ENCODE peak calls at places on chromosome 22, in eight cellular contexts. I, V, P, E, W, A, H and Z are unnamed samples.

GRCh38 chr22:21942939-21943338 is 9.7 kb downstream of the PPM1F start:
- DNase-seq in A (no peak), V (peak; percentile 11), H (no peak), P (no peak), I (no peak), E (no peak), W (no peak), Z (no peak)

GRCh38 chr22:47188337-47189055 is 426.0 kb downstream of the TBC1D22A start:
- DNase-seq in H (no peak), A (peak; percentile 48), W (no peak), V (no peak), I (no peak), E (no peak), P (no peak), Z (no peak)

GRCh38 chr22:48112687-48113521 is 1350.5 kb downstream of the TBC1D22A start:
- DNase-seq in P (no peak), A (no peak), E (no peak), V (no peak), W (no peak), I (no peak), H (no peak), Z (no peak)

GRCh38 chr22:34850010-34850409 is 215.9 kb upstream of the ISX start:
- DNase-seq in H (no peak), V (no peak), A (no peak), I (no peak), W (no peak), P (no peak), E (no peak), Z (no peak)

GRCh38 chr22:36770116-36770945 is 5.6 kb downstream of the IFT27 start:
- DNase-seq in P (no peak), W (no peak), H (no peak), E (no peak), I (no peak), A (peak; percentile 59), V (no peak), Z (peak; percentile 68)

GRCh38 chr22:19113429-19113828 is 8.8 kb downstream of the DGCR2 start:
- DNase-seq in P (no peak), I (no peak), V (no peak), A (peak; percentile 11), W (no peak), H (no peak), E (no peak), Z (peak; percentile 10)

GRCh38 chr22:37117092-37117491 is 7.6 kb upstream of the TMPRSS6 start:
- DNase-seq in I (no peak), H (no peak), A (no peak), P (no peak), E (no peak), V (no peak), W (no peak), Z (no peak)

GRCh38 chr22:47157093-47157420 is 394.6 kb downstream of the TBC1D22A start:
- DNase-seq in V (no peak), H (no peak), A (no peak), E (no peak), I (peak; percentile 54), W (no peak), P (no peak), Z (no peak)

GRCh38 chr22:27525711-27526110 is 275.8 kb downstream of the MN1 start:
- DNase-seq in W (no peak), A (no peak), V (no peak), P (no peak), H (no peak), I (no peak), E (no peak), Z (no peak)

GRCh38 chr22:35337932-35338331 is 38.2 kb downstream of the TOM1 start:
- DNase-seq in H (no peak), V (no peak), E (peak; percentile 22), W (no peak), I (no peak), P (no peak), A (no peak), Z (peak; percentile 76)

GRCh38 chr22:20550851-20551744 is 43.7 kb downstream of the MED15 start:
- DNase-seq in I (no peak), A (peak; percentile 85), H (peak; percentile 78), V (peak; percentile 54), P (no peak), W (peak; percentile 61), E (peak; percentile 97), Z (peak; percentile 63)

GRCh38 chr22:37121887-37122591 is 12.5 kb upstream of the TMPRSS6 start:
- DNase-seq in V (no peak), W (no peak), A (no peak), P (peak; percentile 41), E (peak; percentile 68), I (no peak), H (peak; percentile 37), Z (no peak)

GRCh38 chr22:17945156-17945850 is 79.1 kb downstream of the MICAL3 start:
- DNase-seq in P (no peak), V (no peak), A (no peak), I (no peak), E (no peak), H (no peak), W (no peak), Z (no peak)

GRCh38 chr22:46286941-46287872 is 9.5 kb upstream of the GTSE1 start:
- DNase-seq in P (no peak), H (no peak), A (peak; percentile 56), W (no peak), V (no peak), E (no peak), I (peak; percentile 87), Z (peak; percentile 36)

GRCh38 chr22:24305260-24305692 is 34.6 kb downstream of the SPECC1L start:
- DNase-seq in P (no peak), H (peak; percentile 4), W (no peak), I (no peak), A (no peak), E (peak; percentile 53), V (no peak), Z (no peak)

GRCh38 chr22:20247010-20247505 is 21.1 kb downstream of the RTN4R start:
- DNase-seq in H (peak; percentile 39), E (no peak), W (peak; percentile 35), I (no peak), V (no peak), P (no peak), A (no peak), Z (peak; percentile 80)

GRCh38 chr22:46537946-46538815 is 761 bp upstream of the CELSR1 start:
- DNase-seq in A (no peak), E (peak; percentile 61), I (no peak), V (peak; percentile 20), H (peak; percentile 27), P (no peak), W (peak; percentile 72), Z (peak; percentile 85)

GRCh38 chr22:23053912-23054530 is 16.3 kb upstream of the GNAZ start:
- DNase-seq in A (peak; percentile 53), H (no peak), P (no peak), E (no peak), I (no peak), V (no peak), W (no peak), Z (no peak)

GRCh38 chr22:36790648-36791047 is 14.7 kb upstream of the IFT27 start:
- DNase-seq in V (no peak), W (no peak), H (no peak), A (no peak), E (no peak), P (no peak), I (no peak), Z (no peak)

GRCh38 chr22:25420925-25421904 is 143.3 kb upstream of the GRK3 start:
- DNase-seq in W (no peak), P (no peak), I (no peak), E (peak; percentile 40), V (peak; percentile 29), H (no peak), A (no peak), Z (peak; percentile 71)

GRCh38 chr22:39316440-39317083 is 2.9 kb downstream of the RPL3 start:
- DNase-seq in W (peak; percentile 83), A (peak; percentile 84), H (peak; percentile 95), V (peak; percentile 95), P (peak; percentile 80), E (peak; percentile 95), I (peak; percentile 84), Z (peak; percentile 81)
- H3K4me3 ChIP-seq in W (peak overlapping the region; percentile 2), A (no peak overlapping the region), H (peak overlapping the region; percentile 46), V (peak overlapping the region; percentile 96), P (peak overlapping the region; percentile 83), E (peak overlapping the region; percentile 99), I (peak overlapping the region; percentile 7), Z (no peak overlapping the region)

DNA sequence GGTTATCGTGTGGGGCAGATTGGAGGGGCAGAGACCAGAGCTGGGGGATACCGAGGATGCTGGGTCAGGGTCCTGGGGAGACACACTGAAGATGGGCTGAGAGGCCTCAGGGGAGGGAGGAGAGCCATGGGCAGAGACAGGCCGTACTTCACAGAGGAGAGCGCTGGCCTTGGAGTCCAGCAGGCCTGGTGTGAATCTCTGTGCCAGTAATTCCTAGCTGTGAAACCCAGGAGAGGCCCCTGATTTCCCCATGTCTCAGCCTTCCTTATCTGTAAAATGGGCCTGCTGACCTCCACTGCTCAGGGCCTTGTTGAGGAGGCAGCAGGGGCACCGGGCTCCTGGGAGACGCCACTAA is 23.4 kb downstream of the CACNA1I start:
- DNase-seq in H (no peak), E (no peak), I (no peak), A (no peak), V (no peak), W (no peak), P (no peak), Z (no peak)
- H3K27me3 ChIP-seq in H (peaks cover 21% of the 10 kb centered on the region), E (peaks cover 9% of the 10 kb centered on the region), I (no peaks in the 10 kb centered on the region), A (no peaks in the 10 kb centered on the region), V (peaks cover 3% of the 10 kb centered on the region), W (peaks cover 17% of the 10 kb centered on the region), P (peaks cover 10% of the 10 kb centered on the region), Z (peaks cover 9% of the 10 kb centered on the region)

DNA sequence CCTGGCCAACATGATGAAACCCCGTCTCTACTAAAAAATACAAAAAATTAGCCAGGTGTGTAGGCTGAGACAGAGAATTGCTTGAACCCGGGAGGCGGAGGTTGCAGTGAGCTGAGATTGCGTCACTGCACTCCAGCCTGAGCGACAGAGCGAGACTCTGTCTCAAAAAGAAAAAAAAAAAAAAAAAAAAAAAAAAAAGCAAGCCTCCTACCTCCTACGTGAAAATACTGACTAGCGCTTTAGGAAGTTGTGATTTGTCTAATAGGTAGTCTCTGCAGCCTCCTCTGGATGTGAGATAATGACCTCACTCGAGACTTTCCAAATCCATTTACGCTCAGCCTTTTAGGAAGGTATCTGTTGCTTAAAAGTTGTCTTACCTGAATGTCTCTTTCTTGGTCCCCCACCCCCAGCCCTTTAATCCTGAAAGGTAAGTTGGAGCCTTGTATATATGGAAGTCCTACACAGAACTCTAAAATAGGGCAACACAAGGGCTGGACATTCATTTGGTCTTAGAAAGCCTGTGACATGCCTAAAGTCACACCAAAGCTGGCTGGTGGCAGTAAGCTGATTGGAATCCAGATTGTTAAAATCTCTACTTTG is 5.5 kb downstream of the SEPTIN3 start:
- DNase-seq in I (no peak), P (no peak), V (no peak), W (no peak), A (no peak), E (no peak), H (no peak), Z (no peak)
- H3K36me3 ChIP-seq in I (no peaks in the 10 kb centered on the region), P (no peaks in the 10 kb centered on the region), V (no peaks in the 10 kb centered on the region), W (no peaks in the 10 kb centered on the region), A (no peaks in the 10 kb centered on the region), E (no peaks in the 10 kb centered on the region), H (no peaks in the 10 kb centered on the region), Z (no peaks in the 10 kb centered on the region)

DNA sequence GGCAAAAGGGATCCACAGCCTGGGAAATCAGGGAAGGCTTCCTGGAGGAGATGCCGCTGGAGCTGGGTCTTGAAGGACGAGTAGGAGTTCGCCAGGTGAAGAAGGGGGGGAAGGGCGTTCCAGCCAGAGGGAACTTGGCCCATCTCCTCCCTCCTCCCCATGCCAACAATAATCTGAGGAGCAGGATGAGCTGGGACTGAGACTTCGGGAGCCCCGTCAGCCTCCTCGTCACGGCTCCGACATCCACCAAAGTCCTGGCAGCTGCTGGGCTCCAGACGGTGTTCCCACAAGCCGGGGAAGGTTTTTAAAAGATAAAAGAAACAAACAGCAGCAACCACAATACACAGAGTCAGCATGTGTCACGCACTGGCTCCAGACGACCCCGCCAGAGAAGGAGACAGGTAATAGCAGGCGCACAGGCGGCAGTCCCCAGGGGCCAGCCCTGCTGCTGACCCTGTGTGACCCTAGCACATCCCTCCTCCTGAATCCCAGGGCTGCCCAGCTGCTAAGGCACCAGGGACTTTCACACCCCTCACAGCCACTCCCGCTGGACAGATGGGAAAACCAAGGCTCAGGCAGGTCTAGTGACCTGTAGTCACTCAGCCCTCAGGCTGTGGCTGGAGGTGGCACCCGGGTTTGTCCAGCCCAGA is 37.3 kb downstream of the NUP50 start:
- DNase-seq in V (peak; percentile 78), H (peak; percentile 98), E (no peak), W (no peak), P (no peak), I (peak; percentile 13), A (no peak), Z (peak; percentile 38)
- H3K4me3 ChIP-seq in V (no peak overlapping the region), H (no peak overlapping the region), E (no peak overlapping the region), W (no peak overlapping the region), P (no peak overlapping the region), I (no peak overlapping the region), A (no peak overlapping the region), Z (no peak overlapping the region)